ENCODE peak calls at places on chromosomes 5 and 9, in eight cellular contexts. One of them, this sample, is unnamed.

GRCh38 chr9:104256031-104256709 is 162.1 kb downstream of the SMC2 start:
- DNase-seq in cardiac muscle cell: no peak
- DNase-seq in mucosa of descending colon: no peak
- DNase-seq in WERI-Rb-1: peak
- DNase-seq in endodermal cell: no peak
- DNase-seq in kidney epithelial cell: peak
- DNase-seq in choroid plexus epithelial cell: peak
- DNase-seq in GM23338: no peak
- DNase-seq in this sample: no peak

GRCh38 chr5:4862500-4862899 is 277.6 kb upstream of the ADAMTS16 start:
- DNase-seq in mucosa of descending colon: no peak
- DNase-seq in choroid plexus epithelial cell: peak
- DNase-seq in cardiac muscle cell: peak
- DNase-seq in kidney epithelial cell: peak
- DNase-seq in endodermal cell: no peak
- DNase-seq in GM23338: peak
- DNase-seq in WERI-Rb-1: no peak
- DNase-seq in this sample: no peak

GRCh38 chr9:109171926-109172325 is 4.9 kb upstream of the FRRS1L start:
- DNase-seq in GM23338: no peak
- DNase-seq in choroid plexus epithelial cell: peak
- DNase-seq in endodermal cell: no peak
- DNase-seq in mucosa of descending colon: no peak
- DNase-seq in cardiac muscle cell: no peak
- DNase-seq in WERI-Rb-1: no peak
- DNase-seq in kidney epithelial cell: no peak
- DNase-seq in this sample: no peak

GRCh38 chr9:88218721-88219120 is 80.4 kb upstream of the SPATA31C2 start:
- DNase-seq in WERI-Rb-1: no peak
- DNase-seq in endodermal cell: no peak
- DNase-seq in cardiac muscle cell: no peak
- DNase-seq in mucosa of descending colon: no peak
- DNase-seq in kidney epithelial cell: no peak
- DNase-seq in GM23338: no peak
- DNase-seq in choroid plexus epithelial cell: peak
- DNase-seq in this sample: no peak

GRCh38 chr5:173853370-173854131 is 34.6 kb upstream of the CPEB4 start:
- DNase-seq in WERI-Rb-1: no peak
- DNase-seq in mucosa of descending colon: no peak
- DNase-seq in cardiac muscle cell: peak
- DNase-seq in endodermal cell: no peak
- DNase-seq in GM23338: no peak
- DNase-seq in choroid plexus epithelial cell: no peak
- DNase-seq in kidney epithelial cell: no peak
- DNase-seq in this sample: no peak

GRCh38 chr5:139394123-139394653 is 716 bp downstream of the PROB1 start:
- DNase-seq in kidney epithelial cell: no peak
- DNase-seq in GM23338: peak
- DNase-seq in WERI-Rb-1: no peak
- DNase-seq in endodermal cell: peak
- DNase-seq in mucosa of descending colon: peak
- DNase-seq in cardiac muscle cell: peak
- DNase-seq in choroid plexus epithelial cell: peak
- DNase-seq in this sample: no peak

GRCh38 chr9:18632624-18633407 is 158.9 kb downstream of the ADAMTSL1 start:
- DNase-seq in endodermal cell: no peak
- DNase-seq in kidney epithelial cell: peak
- DNase-seq in mucosa of descending colon: no peak
- DNase-seq in WERI-Rb-1: no peak
- DNase-seq in choroid plexus epithelial cell: peak
- DNase-seq in cardiac muscle cell: no peak
- DNase-seq in GM23338: no peak
- DNase-seq in this sample: peak

GRCh38 chr5:154811653-154812465 is 38.5 kb downstream of the FAXDC2 start:
- DNase-seq in endodermal cell: peak
- DNase-seq in GM23338: peak
- DNase-seq in kidney epithelial cell: no peak
- DNase-seq in choroid plexus epithelial cell: peak
- DNase-seq in cardiac muscle cell: peak
- DNase-seq in mucosa of descending colon: no peak
- DNase-seq in WERI-Rb-1: peak
- DNase-seq in this sample: peak

GRCh38 chr9:127921592-127922120 is 4.8 kb upstream of the ST6GALNAC4 start:
- DNase-seq in cardiac muscle cell: peak
- DNase-seq in WERI-Rb-1: peak
- DNase-seq in kidney epithelial cell: no peak
- DNase-seq in choroid plexus epithelial cell: peak
- DNase-seq in mucosa of descending colon: peak
- DNase-seq in endodermal cell: peak
- DNase-seq in GM23338: peak
- DNase-seq in this sample: no peak

GRCh38 chr9:2816476-2817141 is 27.3 kb downstream of the PUM3 start:
- DNase-seq in endodermal cell: peak
- DNase-seq in cardiac muscle cell: no peak
- DNase-seq in choroid plexus epithelial cell: peak
- DNase-seq in kidney epithelial cell: no peak
- DNase-seq in WERI-Rb-1: no peak
- DNase-seq in mucosa of descending colon: no peak
- DNase-seq in GM23338: peak
- DNase-seq in this sample: peak

GRCh38 chr9:136667217-136667939 is 4.7 kb downstream of the EGFL7 start:
- DNase-seq in WERI-Rb-1: no peak
- DNase-seq in kidney epithelial cell: no peak
- DNase-seq in endodermal cell: no peak
- DNase-seq in choroid plexus epithelial cell: no peak
- DNase-seq in GM23338: no peak
- DNase-seq in mucosa of descending colon: no peak
- DNase-seq in cardiac muscle cell: no peak
- DNase-seq in this sample: no peak

GRCh38 chr5:2178071-2178477 is 295.3 kb upstream of the IRX4 start:
- DNase-seq in kidney epithelial cell: no peak
- DNase-seq in endodermal cell: no peak
- DNase-seq in WERI-Rb-1: no peak
- DNase-seq in cardiac muscle cell: no peak
- DNase-seq in mucosa of descending colon: no peak
- DNase-seq in choroid plexus epithelial cell: no peak
- DNase-seq in GM23338: no peak
- DNase-seq in this sample: no peak

GRCh38 chr9:137365056-137365455 is 57.9 kb downstream of the EXD3 start:
- DNase-seq in mucosa of descending colon: peak
- DNase-seq in GM23338: no peak
- DNase-seq in endodermal cell: no peak
- DNase-seq in WERI-Rb-1: peak
- DNase-seq in cardiac muscle cell: no peak
- DNase-seq in choroid plexus epithelial cell: no peak
- DNase-seq in kidney epithelial cell: no peak
- DNase-seq in this sample: no peak

GRCh38 chr5:134975843-134976242 is 8.1 kb downstream of the CATSPER3 start:
- DNase-seq in endodermal cell: no peak
- DNase-seq in kidney epithelial cell: no peak
- DNase-seq in choroid plexus epithelial cell: peak
- DNase-seq in GM23338: no peak
- DNase-seq in cardiac muscle cell: no peak
- DNase-seq in mucosa of descending colon: no peak
- DNase-seq in WERI-Rb-1: no peak
- DNase-seq in this sample: peak

GRCh38 chr9:126672634-126673284 is 59.0 kb downstream of the LMX1B start:
- DNase-seq in WERI-Rb-1: no peak
- DNase-seq in cardiac muscle cell: no peak
- DNase-seq in GM23338: peak
- DNase-seq in choroid plexus epithelial cell: no peak
- DNase-seq in kidney epithelial cell: no peak
- DNase-seq in mucosa of descending colon: no peak
- DNase-seq in endodermal cell: no peak
- DNase-seq in this sample: no peak

GRCh38 chr9:33840381-33840780 is 23.4 kb downstream of the UBE2R2 start:
- DNase-seq in kidney epithelial cell: no peak
- DNase-seq in choroid plexus epithelial cell: no peak
- DNase-seq in GM23338: no peak
- DNase-seq in cardiac muscle cell: no peak
- DNase-seq in endodermal cell: no peak
- DNase-seq in mucosa of descending colon: no peak
- DNase-seq in WERI-Rb-1: no peak
- DNase-seq in this sample: no peak

GRCh38 chr9:33835625-33836260 is 18.8 kb downstream of the UBE2R2 start:
- DNase-seq in endodermal cell: no peak
- DNase-seq in mucosa of descending colon: no peak
- DNase-seq in choroid plexus epithelial cell: no peak
- DNase-seq in kidney epithelial cell: no peak
- DNase-seq in WERI-Rb-1: no peak
- DNase-seq in cardiac muscle cell: no peak
- DNase-seq in GM23338: no peak
- DNase-seq in this sample: no peak
- H3K4me3 ChIP-seq in endodermal cell: no peak
- H3K4me3 ChIP-seq in mucosa of descending colon: no peak
- H3K4me3 ChIP-seq in choroid plexus epithelial cell: no peak
- H3K4me3 ChIP-seq in kidney epithelial cell: no peak
- H3K4me3 ChIP-seq in WERI-Rb-1: no peak
- H3K4me3 ChIP-seq in cardiac muscle cell: no peak
- H3K4me3 ChIP-seq in GM23338: no peak
- H3K4me3 ChIP-seq in this sample: no peak

DNA sequence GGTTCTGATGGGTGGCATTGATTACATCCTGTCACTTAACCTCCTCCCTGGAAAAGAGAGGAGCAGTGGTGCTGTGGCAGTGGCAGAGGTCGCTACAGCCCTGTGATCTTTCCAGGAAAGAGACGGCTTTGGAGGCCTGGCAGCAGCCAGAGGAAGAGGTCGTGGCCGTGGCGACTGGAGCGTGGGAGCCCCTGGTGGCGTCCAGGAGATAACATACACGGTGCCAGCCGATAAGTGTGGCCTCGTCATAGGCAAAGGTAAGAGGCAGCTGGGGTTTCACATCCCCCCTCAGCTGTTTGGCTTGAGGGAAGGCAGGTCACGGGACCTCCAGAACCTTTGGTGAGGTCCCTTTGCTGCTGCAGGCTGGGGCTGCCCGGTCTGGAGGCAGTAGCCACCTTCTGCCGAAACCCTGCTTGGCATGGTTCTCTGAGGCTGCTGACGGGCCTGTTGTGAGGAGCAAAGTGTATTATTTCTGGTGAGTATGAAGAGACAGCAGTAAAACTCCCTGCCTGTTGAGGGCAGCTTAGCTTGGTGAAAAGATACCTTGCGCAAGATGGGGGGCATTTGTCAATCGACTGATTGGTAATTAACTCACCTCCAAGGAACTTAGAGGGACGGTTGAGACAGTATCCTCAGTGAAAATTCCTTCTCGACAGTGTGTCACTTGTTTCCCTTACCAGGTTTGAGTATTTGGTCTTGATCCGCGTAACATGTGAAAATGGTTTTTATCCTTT is 38.0 kb upstream of the PRDM12 start:
- DNase-seq in endodermal cell: peak
- DNase-seq in cardiac muscle cell: peak
- DNase-seq in choroid plexus epithelial cell: no peak
- DNase-seq in mucosa of descending colon: no peak
- DNase-seq in WERI-Rb-1: peak
- DNase-seq in GM23338: peak
- DNase-seq in kidney epithelial cell: no peak
- DNase-seq in this sample: no peak
- TF ChIP-seq CTCF in endodermal cell: peak
- TF ChIP-seq CTCF in cardiac muscle cell: no peak
- TF ChIP-seq CTCF in choroid plexus epithelial cell: peak
- TF ChIP-seq CTCF in mucosa of descending colon: no peak
- TF ChIP-seq CTCF in WERI-Rb-1: peak
- TF ChIP-seq CTCF in GM23338: peak
- TF ChIP-seq CTCF in kidney epithelial cell: no peak
- TF ChIP-seq CTCF in this sample: no peak

GRCh38 chr5:7541898-7542297 is 146.0 kb downstream of the ADCY2 start:
- DNase-seq in cardiac muscle cell: no peak
- DNase-seq in mucosa of descending colon: no peak
- DNase-seq in endodermal cell: no peak
- DNase-seq in kidney epithelial cell: no peak
- DNase-seq in choroid plexus epithelial cell: no peak
- DNase-seq in GM23338: no peak
- DNase-seq in WERI-Rb-1: no peak
- DNase-seq in this sample: no peak

GRCh38 chr5:7537573-7537972 is 141.6 kb downstream of the ADCY2 start:
- DNase-seq in kidney epithelial cell: no peak
- DNase-seq in WERI-Rb-1: no peak
- DNase-seq in GM23338: no peak
- DNase-seq in mucosa of descending colon: no peak
- DNase-seq in endodermal cell: no peak
- DNase-seq in choroid plexus epithelial cell: no peak
- DNase-seq in cardiac muscle cell: no peak
- DNase-seq in this sample: no peak

GRCh38 chr5:7546555-7546954 is 150.6 kb downstream of the ADCY2 start:
- DNase-seq in WERI-Rb-1: no peak
- DNase-seq in choroid plexus epithelial cell: no peak
- DNase-seq in mucosa of descending colon: no peak
- DNase-seq in cardiac muscle cell: no peak
- DNase-seq in endodermal cell: no peak
- DNase-seq in GM23338: no peak
- DNase-seq in kidney epithelial cell: no peak
- DNase-seq in this sample: no peak

GRCh38 chr5:7539571-7539970 is 143.6 kb downstream of the ADCY2 start:
- DNase-seq in endodermal cell: no peak
- DNase-seq in GM23338: no peak
- DNase-seq in cardiac muscle cell: no peak
- DNase-seq in mucosa of descending colon: no peak
- DNase-seq in WERI-Rb-1: no peak
- DNase-seq in kidney epithelial cell: no peak
- DNase-seq in choroid plexus epithelial cell: no peak
- DNase-seq in this sample: no peak

DNA sequence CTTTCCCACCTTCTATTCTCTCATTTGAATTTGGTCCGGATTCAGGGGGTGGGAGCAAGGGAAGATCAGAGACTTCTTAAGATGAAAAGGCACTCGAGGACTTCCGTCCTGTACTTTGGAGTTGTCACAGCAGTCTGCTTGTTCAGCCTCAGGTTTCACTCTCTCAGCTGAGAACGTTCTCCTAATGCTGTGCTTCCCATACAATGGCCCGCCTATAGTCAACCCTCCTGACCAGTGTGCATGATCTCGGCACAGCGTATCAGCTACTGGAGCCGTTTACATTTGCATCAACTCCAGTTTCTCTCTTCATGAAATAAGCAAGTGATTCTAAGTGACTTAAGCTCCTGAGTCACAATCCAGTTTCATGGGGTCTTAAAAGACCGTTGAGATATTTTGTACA is 144.9 kb downstream of the ADCY2 start:
- DNase-seq in mucosa of descending colon: no peak
- DNase-seq in WERI-Rb-1: no peak
- DNase-seq in GM23338: no peak
- DNase-seq in choroid plexus epithelial cell: no peak
- DNase-seq in kidney epithelial cell: no peak
- DNase-seq in endodermal cell: no peak
- DNase-seq in cardiac muscle cell: no peak
- DNase-seq in this sample: no peak
- H3K4me3 ChIP-seq in mucosa of descending colon: no peak
- H3K4me3 ChIP-seq in WERI-Rb-1: no peak
- H3K4me3 ChIP-seq in GM23338: no peak
- H3K4me3 ChIP-seq in choroid plexus epithelial cell: no peak
- H3K4me3 ChIP-seq in kidney epithelial cell: no peak
- H3K4me3 ChIP-seq in endodermal cell: no peak
- H3K4me3 ChIP-seq in cardiac muscle cell: no peak
- H3K4me3 ChIP-seq in this sample: no peak

DNA sequence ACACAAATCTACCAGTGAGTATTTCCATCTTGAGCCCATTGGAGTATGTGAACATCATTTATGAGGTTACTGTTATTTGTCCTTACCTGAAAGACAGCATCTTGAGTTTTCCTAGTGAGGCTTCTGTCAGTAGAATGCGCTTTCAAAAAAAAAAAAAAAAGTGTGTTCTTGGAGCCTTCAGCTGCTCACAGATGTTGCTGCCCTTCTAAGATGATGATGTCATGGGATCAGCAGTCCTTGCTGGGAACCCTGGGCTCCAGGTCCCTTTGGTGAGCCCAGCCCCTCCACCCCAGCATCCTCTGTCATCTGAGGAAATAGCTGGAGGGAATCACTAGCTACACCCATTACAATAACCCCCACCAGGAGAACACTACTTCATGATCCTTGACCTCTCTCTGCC is 83.3 kb downstream of the ATPSCKMT start:
- DNase-seq in WERI-Rb-1: no peak
- DNase-seq in kidney epithelial cell: no peak
- DNase-seq in cardiac muscle cell: no peak
- DNase-seq in mucosa of descending colon: no peak
- DNase-seq in choroid plexus epithelial cell: no peak
- DNase-seq in endodermal cell: no peak
- DNase-seq in GM23338: no peak
- DNase-seq in this sample: no peak
- TF ChIP-seq CTCF in WERI-Rb-1: no peak
- TF ChIP-seq CTCF in kidney epithelial cell: no peak
- TF ChIP-seq CTCF in cardiac muscle cell: no peak
- TF ChIP-seq CTCF in mucosa of descending colon: no peak
- TF ChIP-seq CTCF in choroid plexus epithelial cell: no peak
- TF ChIP-seq CTCF in endodermal cell: no peak
- TF ChIP-seq CTCF in GM23338: no peak
- TF ChIP-seq CTCF in this sample: no peak

This sample was measured in epithelial cell of proximal tubule.